ENCODE peak calls at places on chromosomes 2 and 18, in four cellular contexts. S is HepG2, T is WTC11, J is K562. N is an unnamed sample.

GRCh38 chr18:52077251-52077983 is 262.6 kb upstream of the DCC start:
- DNase-seq in S (no peak), T (no peak), J (no peak), N (no peak)

GRCh38 chr2:37877457-37878315 is 47.4 kb upstream of the RMDN2 start:
- DNase-seq in S (peak; percentile 62), T (no peak), J (peak; percentile 67), N (no peak)

GRCh38 chr2:133293544-133294270 is 274.6 kb downstream of the NCKAP5 start:
- DNase-seq in S (no peak), T (no peak), J (no peak), N (no peak)

GRCh38 chr2:166419616-166419934 is 43.8 kb upstream of the SCN9A start:
- DNase-seq in S (peak; percentile 60), T (no peak), J (no peak), N (no peak)

GRCh38 chr2:239814917-239815637 is 210.1 kb downstream of the NDUFA10 start:
- DNase-seq in S (no peak), T (peak; percentile 8), J (no peak), N (no peak)

GRCh38 chr2:152428800-152429637 is 94.0 kb downstream of the FMNL2 start:
- DNase-seq in S (no peak), T (no peak), J (no peak), N (no peak)

GRCh38 chr2:119548516-119549120 is 4.4 kb downstream of the CFAP221 start:
- DNase-seq in S (no peak), T (no peak), J (no peak), N (no peak)

GRCh38 chr2:211468881-211469280 is 912.5 kb downstream of the CPS1 start:
- DNase-seq in S (no peak), T (no peak), J (no peak), N (no peak)

GRCh38 chr2:156333274-156333950 is 891 bp upstream of the NR4A2 start:
- DNase-seq in S (no peak), T (no peak), J (peak; percentile 52), N (no peak)

GRCh38 chr2:172551266-172551665 is 4.6 kb upstream of the PDK1 start:
- DNase-seq in S (no peak), T (no peak), J (no peak), N (no peak)

GRCh38 chr2:172246649-172247048 is 143.9 kb upstream of the DLX2 start:
- DNase-seq in S (peak; percentile 49), T (no peak), J (no peak), N (no peak)

GRCh38 chr2:241130316-241130715 is 19.0 kb downstream of the PASK start:
- DNase-seq in S (no peak), T (no peak), J (no peak), N (no peak)

GRCh38 chr18:59344990-59345389 is 14.1 kb downstream of the LMAN1 start:
- DNase-seq in S (no peak), T (no peak), J (no peak), N (no peak)

GRCh38 chr2:77421971-77422370 is 100.2 kb downstream of the LRRTM4 start:
- DNase-seq in S (no peak), T (no peak), J (no peak), N (no peak)

GRCh38 chr18:34493099-34493544 is 217.0 kb upstream of the DTNA start:
- DNase-seq in S (peak; percentile 72), T (peak; percentile 61), J (no peak), N (no peak)

DNA sequence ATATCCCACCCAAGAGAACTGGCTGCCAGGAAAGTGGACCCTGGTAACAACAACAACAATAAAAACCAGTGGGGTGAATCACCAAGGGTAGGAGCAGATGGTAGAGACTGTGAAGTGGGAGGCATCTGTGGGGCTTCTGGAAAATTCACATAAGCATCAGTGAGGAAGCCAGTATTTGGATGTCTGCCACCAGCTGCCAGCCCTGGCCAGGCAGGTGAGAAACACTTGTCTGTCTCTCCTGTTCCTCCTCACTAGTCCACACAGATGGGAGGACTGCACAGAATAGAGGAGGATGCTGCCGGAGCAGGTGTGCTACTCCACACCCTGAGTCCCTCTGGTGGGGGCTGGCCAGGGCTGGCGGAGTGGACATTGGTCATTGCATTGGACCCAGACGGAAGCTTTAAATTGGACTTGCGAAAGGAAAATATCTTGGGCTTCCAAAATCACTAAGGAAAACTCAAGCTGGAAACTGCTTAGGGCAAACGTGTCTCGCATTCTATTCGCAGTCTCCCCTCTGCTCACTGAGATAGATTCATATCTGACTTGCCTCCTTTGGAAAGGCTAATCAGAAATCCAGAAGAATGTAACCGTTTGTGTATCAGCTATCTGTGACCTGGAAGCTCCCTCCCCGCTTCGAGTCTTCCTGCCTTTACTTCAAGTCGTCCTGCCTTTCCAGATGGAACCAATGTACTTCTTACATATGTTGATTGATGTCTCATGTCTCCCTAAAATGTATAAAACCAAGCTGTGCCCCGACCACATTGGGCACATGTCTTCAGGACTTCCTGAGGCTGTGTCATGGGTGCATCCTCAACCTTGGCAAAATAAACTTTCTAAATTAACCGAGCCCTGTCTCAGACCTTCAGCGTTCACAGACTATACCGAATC is 69.1 kb downstream of the NAB1 start:
- DNase-seq in S (no peak), T (no peak), J (no peak), N (no peak)
- TF ChIP-seq TCF7 in S (no peak), T (no peak), J (no peak), N (no peak)

DNA sequence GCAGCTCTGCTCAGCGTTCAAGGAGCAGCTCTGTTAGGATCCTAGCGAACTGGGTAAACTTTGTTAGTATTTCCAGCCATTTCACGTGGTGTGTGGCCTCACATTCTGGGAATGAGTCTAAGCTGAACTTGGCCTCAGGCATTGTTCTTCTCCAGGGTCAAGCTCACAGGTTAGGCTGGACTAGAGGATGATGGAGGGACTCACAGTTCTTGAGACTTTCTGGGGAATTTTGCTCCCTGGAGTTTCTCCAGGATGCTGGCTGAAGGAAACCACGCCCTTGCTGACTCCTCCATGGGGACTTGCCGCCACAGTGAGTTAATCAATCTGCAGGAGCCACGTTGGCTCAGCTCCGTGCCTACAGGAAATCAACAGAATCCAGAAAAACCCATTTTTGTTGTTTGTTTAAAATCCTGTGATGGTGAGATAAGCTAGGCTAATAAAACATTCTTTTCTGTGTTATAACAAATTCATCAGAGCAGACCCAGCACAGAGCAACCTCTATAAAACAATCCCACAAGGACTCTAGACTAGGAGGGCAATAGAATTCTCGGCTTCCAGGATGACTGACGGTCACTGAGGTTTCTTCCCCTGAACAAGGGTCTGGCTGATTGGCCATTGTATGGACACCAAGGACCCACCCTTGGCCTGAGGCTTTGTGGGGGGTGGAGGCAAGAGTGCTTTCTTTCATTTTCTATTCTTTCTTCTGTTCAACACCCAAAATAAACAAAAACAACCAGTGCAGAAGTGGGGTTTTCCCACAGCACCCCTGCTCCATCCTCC is 12.6 kb downstream of the CNDP1 start:
- DNase-seq in S (no peak), T (no peak), J (no peak), N (no peak)
- TF ChIP-seq TCF7 in S (no peak), T (no peak), J (no peak), N (no peak)

DNA sequence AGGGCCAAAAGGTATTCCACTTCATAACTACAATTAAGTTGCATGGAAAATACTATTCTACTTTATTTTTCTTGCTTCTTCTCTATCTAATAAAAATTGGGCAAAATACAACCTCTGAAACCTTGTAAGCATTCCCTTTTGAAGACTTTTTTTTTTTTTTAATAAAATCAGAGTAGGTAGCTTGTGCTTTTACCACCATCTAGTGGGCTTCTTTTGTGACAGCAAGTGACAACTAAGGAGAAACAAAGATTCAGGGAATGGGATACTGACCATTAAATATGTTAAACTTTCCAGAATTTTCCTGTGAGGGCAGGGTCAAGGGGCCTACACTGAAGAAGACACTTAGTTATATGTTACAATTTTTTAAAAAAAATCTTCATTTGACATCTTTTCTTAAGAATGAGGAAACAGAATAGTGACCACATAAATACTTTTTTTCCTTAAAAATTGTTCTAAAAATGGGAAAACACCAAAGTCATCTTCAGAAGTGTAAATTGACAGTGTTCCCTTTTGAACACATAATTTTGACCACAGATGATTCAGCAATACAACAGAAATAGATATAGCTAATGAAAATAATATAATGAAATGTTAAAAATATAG is 1183.2 kb upstream of the ACVR2A start:
- DNase-seq in S (peak; percentile 23), T (no peak), J (peak; percentile 7), N (no peak)
- TF ChIP-seq TCF7 in S (no peak), T (no peak), J (no peak), N (no peak)

GRCh38 chr2:84874381-84875212 is 6.3 kb downstream of the TRABD2A start:
- DNase-seq in S (no peak), T (no peak), J (no peak), N (no peak)

GRCh38 chr2:84878459-84878858 is 2.4 kb downstream of the TRABD2A start:
- DNase-seq in S (peak; percentile 50), T (no peak), J (no peak), N (no peak)

GRCh38 chr2:84876369-84876768 is 4.5 kb downstream of the TRABD2A start:
- DNase-seq in S (no peak), T (no peak), J (no peak), N (no peak)

GRCh38 chr2:84873350-84873749 is 7.5 kb downstream of the TRABD2A start:
- DNase-seq in S (no peak), T (no peak), J (no peak), N (no peak)

GRCh38 chr2:84875213-84875560 is 5.7 kb downstream of the TRABD2A start:
- DNase-seq in S (no peak), T (no peak), J (no peak), N (no peak)
- TF ChIP-seq TCF7 in S (no peak), T (no peak), J (no peak), N (no peak)

DNA sequence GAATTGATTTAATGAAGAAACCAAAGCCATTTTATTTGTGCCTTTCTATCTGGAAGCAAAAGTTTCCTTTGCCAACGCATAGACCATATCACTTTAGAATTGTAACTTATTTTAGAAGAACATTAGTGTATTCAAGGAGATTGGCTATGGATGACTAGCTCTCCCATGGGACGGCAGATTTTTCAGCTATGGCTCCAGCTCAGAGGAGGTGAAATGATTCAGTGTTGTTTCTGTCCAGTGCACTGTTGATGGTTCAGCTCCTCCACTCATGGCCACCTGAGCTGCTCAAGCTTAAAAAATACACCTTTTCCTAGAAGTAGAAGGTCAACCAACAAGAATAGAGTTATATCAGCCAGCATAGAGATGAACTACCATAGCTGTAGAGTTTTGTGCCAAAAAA is 1597.5 kb upstream of the PIK3C3 start:
- DNase-seq in S (no peak), T (no peak), J (no peak), N (no peak)
- TF ChIP-seq TCF7 in S (no peak), T (no peak), J (no peak), N (no peak)

DNA sequence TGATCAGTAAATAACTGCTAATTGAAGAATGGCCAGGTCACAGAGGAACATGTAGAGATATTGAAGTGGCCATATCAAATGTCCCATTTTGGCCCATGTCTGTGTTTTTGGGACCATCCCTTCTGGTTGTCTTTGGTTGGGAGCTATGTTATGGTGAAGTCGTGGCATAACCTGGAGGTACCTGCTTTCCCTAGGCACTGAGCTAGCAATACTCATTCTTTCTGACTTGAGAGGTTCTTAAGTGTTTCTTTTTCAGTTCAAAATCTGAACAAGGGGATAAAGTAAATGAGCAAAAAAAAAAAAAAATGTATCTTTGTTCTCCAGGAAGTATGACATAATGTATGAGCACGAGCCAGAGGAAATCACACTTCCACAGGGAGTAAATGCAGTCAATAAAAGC is 125.2 kb downstream of the SPHKAP start:
- DNase-seq in S (no peak), T (no peak), J (no peak), N (no peak)
- TF ChIP-seq TCF7 in S (no peak), T (no peak), J (no peak), N (no peak)

GRCh38 chr2:174062934-174063333 is 97.8 kb upstream of the SP3 start:
- DNase-seq in S (no peak), T (no peak), J (no peak), N (no peak)

GRCh38 chr2:174067815-174068214 is 102.6 kb upstream of the SP3 start:
- DNase-seq in S (no peak), T (no peak), J (no peak), N (no peak)

GRCh38 chr2:174063492-174064092 is 98.4 kb upstream of the SP3 start:
- DNase-seq in S (no peak), T (no peak), J (no peak), N (no peak)

GRCh38 chr2:174070281-174070680 is 105.1 kb upstream of the SP3 start:
- DNase-seq in S (no peak), T (no peak), J (no peak), N (no peak)

GRCh38 chr2:174066871-174067270 is 101.7 kb upstream of the SP3 start:
- DNase-seq in S (no peak), T (no peak), J (no peak), N (no peak)
- TF ChIP-seq TCF7 in S (no peak), T (no peak), J (no peak), N (no peak)

N was measured in GM12878.